ENCODE peak calls at places on chromosomes 16 and 17, in seven cellular contexts. One of them, this sample, is unnamed.
A peak's percentile ranks its signal among the peaks of the same experiment; 100 is the strongest.

GRCh38 chr17:82250868-82251500 is 22.1 kb downstream of the SLC16A3 start:
- DNase-seq in K562: no peak
- DNase-seq in H1: no peak
- DNase-seq in HepG2: no peak
- DNase-seq in HCT116: no peak
- DNase-seq in GM12878: no peak
- DNase-seq in SK-N-SH: no peak
- DNase-seq in this sample: no peak

GRCh38 chr16:66539628-66540469 is 10.1 kb downstream of the TK2 start:
- DNase-seq in K562: no peak
- DNase-seq in H1: no peak
- DNase-seq in HepG2: no peak
- DNase-seq in HCT116: no peak
- DNase-seq in GM12878: no peak
- DNase-seq in SK-N-SH: no peak
- DNase-seq in this sample: no peak

GRCh38 chr17:80899402-80900268 is 92.0 kb upstream of the CHMP6 start:
- DNase-seq in K562: peak; percentile 81
- DNase-seq in H1: peak; percentile 88
- DNase-seq in HepG2: peak; percentile 29
- DNase-seq in HCT116: peak; percentile 40
- DNase-seq in GM12878: no peak
- DNase-seq in SK-N-SH: peak; percentile 87
- DNase-seq in this sample: no peak

GRCh38 chr16:24729967-24730815 is 740 bp downstream of the TNRC6A start:
- DNase-seq in K562: peak; percentile 65
- DNase-seq in H1: no peak
- DNase-seq in HepG2: no peak
- DNase-seq in HCT116: no peak
- DNase-seq in GM12878: no peak
- DNase-seq in SK-N-SH: peak; percentile 80
- DNase-seq in this sample: peak; percentile 12

GRCh38 chr16:83227336-83227735 is 580.4 kb upstream of the HSBP1 start:
- DNase-seq in K562: no peak
- DNase-seq in H1: no peak
- DNase-seq in HepG2: no peak
- DNase-seq in HCT116: no peak
- DNase-seq in GM12878: no peak
- DNase-seq in SK-N-SH: no peak
- DNase-seq in this sample: no peak

GRCh38 chr16:68086336-68086821 is 1.2 kb downstream of the NFATC3 start:
- DNase-seq in K562: no peak
- DNase-seq in H1: no peak
- DNase-seq in HepG2: peak; percentile 69
- DNase-seq in HCT116: no peak
- DNase-seq in GM12878: no peak
- DNase-seq in SK-N-SH: peak; percentile 39
- DNase-seq in this sample: peak; percentile 46

GRCh38 chr16:79838860-79839259 is 238.3 kb upstream of the MAF start:
- DNase-seq in K562: no peak
- DNase-seq in H1: no peak
- DNase-seq in HepG2: no peak
- DNase-seq in HCT116: no peak
- DNase-seq in GM12878: no peak
- DNase-seq in SK-N-SH: peak; percentile 68
- DNase-seq in this sample: no peak

GRCh38 chr17:49029841-49030240 is 32.7 kb downstream of the IGF2BP1 start:
- DNase-seq in K562: no peak
- DNase-seq in H1: no peak
- DNase-seq in HepG2: no peak
- DNase-seq in HCT116: no peak
- DNase-seq in GM12878: no peak
- DNase-seq in SK-N-SH: no peak
- DNase-seq in this sample: no peak

GRCh38 chr17:57898487-57899311 is 48.9 kb upstream of the MRPS23 start:
- DNase-seq in K562: no peak
- DNase-seq in H1: peak; percentile 77
- DNase-seq in HepG2: peak; percentile 72
- DNase-seq in HCT116: no peak
- DNase-seq in GM12878: no peak
- DNase-seq in SK-N-SH: peak; percentile 58
- DNase-seq in this sample: peak; percentile 95

GRCh38 chr16:87834668-87835473 is 34.4 kb downstream of the SLC7A5 start:
- DNase-seq in K562: no peak
- DNase-seq in H1: no peak
- DNase-seq in HepG2: no peak
- DNase-seq in HCT116: no peak
- DNase-seq in GM12878: no peak
- DNase-seq in SK-N-SH: peak; percentile 87
- DNase-seq in this sample: no peak

GRCh38 chr17:82013341-82013740 is 9.3 kb downstream of the CENPX start:
- DNase-seq in K562: no peak
- DNase-seq in H1: no peak
- DNase-seq in HepG2: no peak
- DNase-seq in HCT116: no peak
- DNase-seq in GM12878: no peak
- DNase-seq in SK-N-SH: peak; percentile 94
- DNase-seq in this sample: no peak

GRCh38 chr17:39769974-39770587 is 32.3 kb downstream of the GRB7 start:
- DNase-seq in K562: no peak
- DNase-seq in H1: no peak
- DNase-seq in HepG2: peak; percentile 55
- DNase-seq in HCT116: peak; percentile 63
- DNase-seq in GM12878: peak; percentile 84
- DNase-seq in SK-N-SH: no peak
- DNase-seq in this sample: peak; percentile 83
- TF ChIP-seq JUND in K562: peak; percentile 58
- TF ChIP-seq JUND in H1: no peak
- TF ChIP-seq JUND in HepG2: no peak
- TF ChIP-seq JUND in HCT116: peak; percentile 71
- TF ChIP-seq JUND in GM12878: no peak
- TF ChIP-seq JUND in SK-N-SH: no peak
- TF ChIP-seq JUND in this sample: peak; percentile 51

DNA sequence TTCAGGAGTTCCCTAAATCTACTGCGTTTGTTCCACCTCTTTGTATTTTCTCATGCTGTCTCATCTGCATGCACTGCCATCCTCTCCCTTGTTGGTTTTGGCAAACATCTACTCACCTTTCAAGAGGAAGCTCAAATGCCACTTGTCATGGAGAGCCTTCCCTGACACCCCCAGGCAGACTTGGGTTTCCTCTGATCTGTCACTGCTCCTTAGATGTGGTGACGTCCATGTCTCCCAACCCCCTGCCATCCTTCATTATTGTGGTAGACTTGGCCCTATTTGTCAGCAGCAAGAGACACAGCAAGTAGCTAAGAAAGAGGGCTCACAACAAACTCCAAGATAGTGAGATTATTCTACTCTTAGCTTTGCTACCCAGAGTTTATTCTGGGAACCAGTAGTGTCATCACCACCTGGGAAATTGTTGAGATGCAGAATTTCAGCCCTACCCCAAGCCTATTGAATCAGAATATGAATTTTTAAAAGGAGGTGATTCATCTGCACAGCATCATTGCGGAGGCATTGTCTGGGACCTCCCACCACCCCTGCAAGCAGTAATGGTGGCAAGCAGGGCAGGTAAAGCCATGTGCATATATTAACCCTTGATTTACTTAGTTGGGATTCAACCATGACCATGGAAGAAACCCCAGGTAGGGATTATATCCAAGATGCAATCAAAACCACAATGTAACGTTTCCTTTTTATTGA is 248.9 kb downstream of the SHISA9 start:
- DNase-seq in K562: no peak
- DNase-seq in H1: no peak
- DNase-seq in HepG2: no peak
- DNase-seq in HCT116: no peak
- DNase-seq in GM12878: no peak
- DNase-seq in SK-N-SH: no peak
- DNase-seq in this sample: no peak
- TF ChIP-seq JUND in K562: no peak
- TF ChIP-seq JUND in H1: no peak
- TF ChIP-seq JUND in HepG2: no peak
- TF ChIP-seq JUND in HCT116: no peak
- TF ChIP-seq JUND in GM12878: no peak
- TF ChIP-seq JUND in SK-N-SH: no peak
- TF ChIP-seq JUND in this sample: no peak

DNA sequence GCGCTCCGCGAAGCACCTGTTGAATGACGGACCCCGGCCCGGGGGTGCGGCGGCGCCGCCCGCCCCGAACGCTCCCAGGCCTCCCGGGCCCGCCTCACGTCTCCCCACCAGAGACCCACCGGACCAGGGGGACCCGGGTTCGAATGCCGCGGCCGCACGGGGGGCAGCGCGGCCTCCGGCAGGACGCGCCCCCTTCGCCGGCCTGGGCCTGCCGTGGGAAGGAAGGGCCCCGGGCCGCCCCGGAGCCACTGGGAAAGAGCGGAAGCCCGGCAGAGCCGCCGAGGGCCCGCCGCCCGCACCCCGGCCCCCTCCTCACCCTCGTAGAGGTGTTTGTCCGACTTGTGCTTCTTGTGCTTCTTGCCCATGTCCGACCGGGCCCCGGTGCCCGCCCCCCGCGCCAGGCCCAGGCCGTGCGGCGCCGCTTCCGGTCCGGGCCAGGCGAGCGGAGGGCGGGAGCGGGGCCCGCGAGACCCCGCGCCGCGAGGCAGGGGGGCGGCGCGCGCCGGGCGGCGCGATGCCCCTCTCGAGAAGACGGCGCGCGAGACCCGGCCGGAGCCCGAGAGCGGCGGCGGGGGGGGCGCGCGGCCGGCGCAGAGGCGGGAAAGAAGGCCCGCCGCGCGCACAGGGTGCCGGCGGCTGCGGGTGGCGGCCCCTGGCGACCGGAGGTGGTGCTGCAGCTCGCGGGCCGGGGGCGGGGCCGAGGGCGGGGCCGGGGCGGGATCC is at the start of gene BRD7:
- DNase-seq in K562: peak; percentile 93
- DNase-seq in H1: peak; percentile 71
- DNase-seq in HepG2: peak; percentile 62
- DNase-seq in HCT116: no peak
- DNase-seq in GM12878: no peak
- DNase-seq in SK-N-SH: peak; percentile 97
- DNase-seq in this sample: no peak
- TF ChIP-seq JUND in K562: no peak
- TF ChIP-seq JUND in H1: no peak
- TF ChIP-seq JUND in HepG2: no peak
- TF ChIP-seq JUND in HCT116: no peak
- TF ChIP-seq JUND in GM12878: no peak
- TF ChIP-seq JUND in SK-N-SH: no peak
- TF ChIP-seq JUND in this sample: no peak

GRCh38 chr17:75842963-75843576 is 1.1 kb downstream of the UNC13D start:
- DNase-seq in K562: no peak
- DNase-seq in H1: no peak
- DNase-seq in HepG2: no peak
- DNase-seq in HCT116: no peak
- DNase-seq in GM12878: no peak
- DNase-seq in SK-N-SH: no peak
- DNase-seq in this sample: no peak
- TF ChIP-seq JUND in K562: no peak
- TF ChIP-seq JUND in H1: no peak
- TF ChIP-seq JUND in HepG2: no peak
- TF ChIP-seq JUND in HCT116: no peak
- TF ChIP-seq JUND in GM12878: no peak
- TF ChIP-seq JUND in SK-N-SH: no peak
- TF ChIP-seq JUND in this sample: no peak

GRCh38 chr17:28926366-28926765 is 23.5 kb upstream of the DHRS13 start:
- DNase-seq in K562: no peak
- DNase-seq in H1: no peak
- DNase-seq in HepG2: no peak
- DNase-seq in HCT116: no peak
- DNase-seq in GM12878: no peak
- DNase-seq in SK-N-SH: no peak
- DNase-seq in this sample: no peak
- TF ChIP-seq JUND in K562: no peak
- TF ChIP-seq JUND in H1: no peak
- TF ChIP-seq JUND in HepG2: no peak
- TF ChIP-seq JUND in HCT116: no peak
- TF ChIP-seq JUND in GM12878: no peak
- TF ChIP-seq JUND in SK-N-SH: no peak
- TF ChIP-seq JUND in this sample: no peak

DNA sequence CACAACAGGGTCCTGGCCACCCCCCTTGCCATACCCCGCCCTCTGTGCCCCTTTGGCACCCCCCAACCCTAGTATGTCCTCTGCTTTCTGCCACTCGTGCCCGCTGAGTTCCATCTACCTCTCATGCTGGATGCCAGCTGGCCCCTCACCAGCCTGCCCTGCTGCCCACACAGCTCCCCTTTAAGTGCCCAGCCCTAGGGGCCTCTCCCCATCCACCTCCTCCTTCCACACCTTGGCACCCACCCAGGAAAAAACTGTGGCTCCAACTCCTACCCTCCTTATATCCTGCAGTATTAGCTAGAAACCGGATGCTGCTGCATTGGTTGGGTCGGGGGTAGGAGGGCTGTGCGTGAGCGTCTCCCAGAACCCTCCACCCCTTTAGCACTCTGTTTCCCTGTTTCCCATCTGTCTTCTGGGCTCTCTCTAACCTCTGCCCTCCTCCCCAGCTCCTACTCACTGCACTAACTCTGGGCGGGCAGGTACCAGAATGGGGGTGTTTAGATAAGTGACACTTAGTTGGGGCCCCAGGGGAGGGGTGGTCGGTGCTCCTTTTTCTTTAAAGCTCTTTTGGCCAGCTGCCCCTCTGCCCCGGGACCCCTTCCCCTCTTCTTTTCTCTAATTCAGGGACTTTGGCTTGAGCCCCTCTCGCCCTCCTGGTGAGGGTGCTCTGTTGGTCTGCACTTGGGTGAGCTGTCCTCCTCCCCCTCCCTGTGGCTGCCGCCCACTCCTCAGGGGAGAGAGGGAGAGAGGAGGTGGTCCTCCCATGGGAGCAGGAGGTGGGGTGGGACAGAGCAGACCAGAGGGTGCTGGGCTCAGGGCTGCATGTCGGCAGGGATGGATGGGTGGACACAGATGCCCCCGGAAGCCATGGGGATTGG is 9.9 kb downstream of the NR1D1 start:
- DNase-seq in K562: no peak
- DNase-seq in H1: no peak
- DNase-seq in HepG2: no peak
- DNase-seq in HCT116: no peak
- DNase-seq in GM12878: no peak
- DNase-seq in SK-N-SH: no peak
- DNase-seq in this sample: no peak
- TF ChIP-seq JUND in K562: no peak
- TF ChIP-seq JUND in H1: no peak
- TF ChIP-seq JUND in HepG2: no peak
- TF ChIP-seq JUND in HCT116: no peak
- TF ChIP-seq JUND in GM12878: no peak
- TF ChIP-seq JUND in SK-N-SH: no peak
- TF ChIP-seq JUND in this sample: no peak

This sample was measured in T47D.